ENCODE peak calls at places on chromosome 18, in four cellular contexts. B is stimulated activated CD8-positive, alpha-beta memory T cell treated with anti-CD3 and anti-CD28 coated beads, Interleukin-15, amount 100 ng/mL, for 1 hour; Z is activated T-cell treated with anti-CD3 and anti-CD28 coated beads for 24 hours; Y is kidney epithelial cell. E is an unnamed sample.

GRCh38 chr18:68284236-68284635 is 430.7 kb downstream of the TMX3 start:
- DNase-seq in B (no peak), Z (no peak), Y (no peak), E (no peak)

GRCh38 chr18:23573948-23574431 is 12.3 kb downstream of the NPC1 start:
- DNase-seq in B (no peak), Z (peak), Y (peak), E (no peak)

GRCh38 chr18:24270937-24271380 is 126.7 kb downstream of the OSBPL1A start:
- DNase-seq in B (no peak), Z (no peak), Y (no peak), E (no peak)

GRCh38 chr18:13503839-13504238 is 222.5 kb downstream of the FAM210A start:
- DNase-seq in B (no peak), Z (no peak), Y (no peak), E (no peak)

GRCh38 chr18:60417946-60418345 is 45.4 kb upstream of the MC4R start:
- DNase-seq in B (no peak), Z (no peak), Y (no peak), E (no peak)

GRCh38 chr18:323253-323622 is 55.4 kb upstream of the THOC1 start:
- DNase-seq in B (no peak), Z (no peak), Y (no peak), E (no peak)

GRCh38 chr18:812673-813404 is 797 bp upstream of the YES1 start:
- DNase-seq in B (peak), Z (peak), Y (peak), E (peak)

GRCh38 chr18:46832856-46833255 is 76.0 kb upstream of the ST8SIA5 start:
- DNase-seq in B (no peak), Z (no peak), Y (no peak), E (no peak)

GRCh38 chr18:39636931-39637330 is 2071.3 kb upstream of the CELF4 start:
- DNase-seq in B (no peak), Z (no peak), Y (no peak), E (no peak)

GRCh38 chr18:1014951-1015627 is 110.4 kb downstream of the ADCYAP1 start:
- DNase-seq in B (no peak), Z (no peak), Y (no peak), E (no peak)

GRCh38 chr18:79490593-79491551 is 95.1 kb downstream of the NFATC1 start:
- DNase-seq in B (no peak), Z (no peak), Y (no peak), E (no peak)

GRCh38 chr18:961644-962355 is 57.1 kb downstream of the ADCYAP1 start:
- DNase-seq in B (peak), Z (peak), Y (no peak), E (peak)